ENCODE peak calls at places on chromosomes 5 and 9, in eight cellular contexts. V is foreskin fibroblast; H is stimulated activated CD8-positive, alpha-beta memory T cell treated with anti-CD3 and anti-CD28 coated beads, Interleukin-4, amount 100 ng/mL, for 4 hours; Q is left ventricle myocardium superior; M is Kasumi-1; A is GM03348; O is effector memory CD8-positive, alpha-beta T cell; S is globus pallidus. W is an unnamed sample.
A peak's percentile ranks its signal among the peaks of the same experiment; 100 is the strongest.

GRCh38 chr5:1919209-1919566 is 36.5 kb upstream of the IRX4 start:
- DNase-seq in Q (no peak), V (no peak), S (no peak), H (no peak), O (no peak), M (no peak), A (no peak), W (no peak)

GRCh38 chr9:69456201-69456600 is 131.2 kb downstream of the ENTREP1 start:
- DNase-seq in A (no peak), M (no peak), O (no peak), S (no peak), Q (no peak), H (no peak), V (no peak), W (no peak)

GRCh38 chr5:177447611-177448243 is 1.1 kb downstream of the PRR7 start:
- DNase-seq in V (peak; percentile 87), O (no peak), H (no peak), A (peak; percentile 59), Q (peak; percentile 60), S (peak; percentile 95), M (no peak), W (peak; percentile 83)

GRCh38 chr5:127203818-127204217 is 86.8 kb upstream of the MEGF10 start:
- DNase-seq in S (no peak), O (no peak), A (peak; percentile 11), M (peak; percentile 26), H (no peak), Q (no peak), V (peak; percentile 65), W (peak; percentile 64)

GRCh38 chr9:112295174-112295573 is 38.2 kb downstream of the PTBP3 start:
- DNase-seq in H (no peak), S (no peak), O (no peak), V (no peak), Q (no peak), M (no peak), A (no peak), W (no peak)

GRCh38 chr9:70021026-70021571 is 22.5 kb upstream of the MAMDC2 start:
- DNase-seq in Q (peak; percentile 78), S (peak; percentile 73), H (no peak), V (peak; percentile 86), A (peak; percentile 70), M (no peak), O (no peak), W (peak; percentile 91)

GRCh38 chr5:148702019-148702596 is 47.8 kb upstream of the HTR4 start:
- DNase-seq in H (no peak), V (no peak), M (no peak), Q (no peak), O (no peak), S (no peak), A (no peak), W (no peak)

GRCh38 chr5:34970552-34970951 is 41.2 kb downstream of the DNAJC21 start:
- DNase-seq in M (no peak), H (no peak), A (no peak), S (no peak), O (no peak), Q (no peak), V (no peak), W (no peak)

GRCh38 chr5:147613359-147613758 is 103.5 kb upstream of the DPYSL3 start:
- DNase-seq in M (no peak), V (peak; percentile 21), S (no peak), Q (no peak), H (no peak), A (peak; percentile 19), O (no peak), W (peak; percentile 58)

GRCh38 chr5:9523090-9523813 is 22.6 kb downstream of the SEMA5A start:
- DNase-seq in A (peak; percentile 26), O (no peak), S (no peak), V (peak; percentile 43), M (no peak), Q (no peak), H (no peak), W (peak; percentile 47)

GRCh38 chr9:72351538-72352453 is 13.2 kb downstream of the ZFAND5 start:
- DNase-seq in Q (peak; percentile 58), M (no peak), S (no peak), H (no peak), O (no peak), A (no peak), V (peak; percentile 76), W (peak; percentile 85)

GRCh38 chr5:159319822-159320221 is 10.5 kb downstream of the IL12B start:
- DNase-seq in O (no peak), S (no peak), M (no peak), V (no peak), Q (no peak), A (no peak), H (no peak), W (no peak)

GRCh38 chr9:120612218-120612617 is 32.3 kb upstream of the CDK5RAP2 start:
- DNase-seq in Q (no peak), V (no peak), H (no peak), M (peak; percentile 38), S (peak; percentile 66), A (no peak), O (no peak), W (peak; percentile 7)

GRCh38 chr5:75616961-75617660 is 5.9 kb downstream of the ANKDD1B start:
- DNase-seq in A (no peak), H (no peak), V (no peak), S (no peak), O (no peak), Q (no peak), M (no peak), W (no peak)

GRCh38 chr5:177317959-177318377 is 6.3 kb upstream of the MXD3 start:
- DNase-seq in M (peak; percentile 86), V (peak; percentile 69), S (peak; percentile 56), A (peak; percentile 82), O (peak; percentile 75), Q (peak; percentile 68), H (peak; percentile 55), W (peak; percentile 82)

GRCh38 chr9:5073701-5074100 is 88.6 kb downstream of the JAK2 start:
- DNase-seq in H (no peak), A (no peak), S (no peak), O (no peak), V (no peak), Q (no peak), M (no peak), W (peak; percentile 4)

GRCh38 chr5:140151068-140151718 is 23.8 kb upstream of the CYSTM1 start:
- DNase-seq in V (no peak), M (no peak), A (no peak), H (no peak), O (no peak), Q (no peak), S (no peak), W (no peak)

GRCh38 chr9:136656795-136657611 is 5.7 kb upstream of the EGFL7 start:
- DNase-seq in M (peak; percentile 73), Q (peak; percentile 51), H (no peak), A (no peak), S (no peak), V (no peak), O (no peak), W (no peak)

GRCh38 chr5:37825334-37825915 is 14.4 kb downstream of the GDNF start:
- DNase-seq in O (no peak), S (no peak), H (no peak), V (no peak), M (no peak), A (no peak), Q (no peak), W (no peak)

GRCh38 chr5:16970826-16971225 is 34.7 kb upstream of the MYO10 start:
- DNase-seq in A (no peak), V (no peak), M (no peak), O (no peak), S (no peak), Q (no peak), H (no peak), W (peak; percentile 60)

GRCh38 chr9:125233678-125234077 is 7.5 kb downstream of the HSPA5 start:
- DNase-seq in Q (no peak), H (no peak), V (peak; percentile 96), M (peak; percentile 18), O (no peak), S (no peak), A (peak; percentile 82), W (peak; percentile 99)

GRCh38 chr9:37412431-37413151 is 9.9 kb upstream of the GRHPR start:
- DNase-seq in O (no peak), S (no peak), H (no peak), M (no peak), V (no peak), Q (no peak), A (no peak), W (no peak)

GRCh38 chr9:109286981-109287380 is 33.9 kb downstream of the EPB41L4B start:
- DNase-seq in M (no peak), A (no peak), S (no peak), H (no peak), Q (peak; percentile 43), V (peak; percentile 4), O (no peak), W (peak; percentile 71)

GRCh38 chr9:17401858-17402257 is 177.0 kb upstream of the SH3GL2 start:
- DNase-seq in M (no peak), Q (no peak), V (no peak), H (no peak), O (no peak), A (no peak), S (no peak), W (no peak)

GRCh38 chr5:31186672-31187267 is 6.7 kb upstream of the CDH6 start:
- DNase-seq in M (peak; percentile 82), V (peak; percentile 8), A (peak; percentile 57), Q (no peak), H (no peak), O (no peak), S (peak; percentile 51), W (peak; percentile 61)

GRCh38 chr9:104869801-104870200 is 58.2 kb downstream of the ABCA1 start:
- DNase-seq in H (no peak), V (no peak), O (no peak), M (no peak), A (no peak), S (no peak), Q (no peak), W (peak; percentile 46)

GRCh38 chr5:108655750-108656450 is 91.8 kb upstream of the FER start:
- DNase-seq in S (no peak), V (no peak), Q (no peak), M (no peak), O (no peak), A (peak; percentile 67), H (no peak), W (peak; percentile 83)

GRCh38 chr5:132487841-132488555 is 2.6 kb downstream of the IRF1 start:
- DNase-seq in Q (no peak), A (no peak), M (peak; percentile 40), O (no peak), V (no peak), S (no peak), H (no peak), W (no peak)

GRCh38 chr5:39063037-39063436 is 11.2 kb downstream of the RICTOR start:
- DNase-seq in S (no peak), H (no peak), M (peak; percentile 29), Q (no peak), V (no peak), A (peak; percentile 8), O (no peak), W (peak; percentile 60)

GRCh38 chr9:89475891-89476440 is 21.9 kb downstream of the SEMA4D start:
- DNase-seq in V (no peak), S (no peak), A (no peak), M (no peak), Q (no peak), O (no peak), H (no peak), W (no peak)

GRCh38 chr9:127923046-127923445 is 6.2 kb upstream of the ST6GALNAC4 start:
- DNase-seq in S (no peak), O (no peak), V (no peak), Q (no peak), A (no peak), H (no peak), M (no peak), W (no peak)

GRCh38 chr9:126965541-126966428 is 51.2 kb downstream of the RALGPS1 start:
- DNase-seq in A (peak; percentile 80), Q (peak; percentile 66), V (peak; percentile 42), M (peak; percentile 81), H (no peak), O (peak; percentile 56), S (peak; percentile 66), W (peak; percentile 77)

W was measured in GM23248.